ENCODE peak calls at places on chromosome 4, in eight cellular contexts. A is astrocyte; R is HFF-Myc; N is GM23248; Q is body of pancreas; V is sigmoid colon; Y is NCI-H460; P is NK-92 treated with Interleukin-12 subunit alpha and Interleukin-12 subunit beta, amount 100 ng/mL, for 24 hours. K is an unnamed sample.
A peak's percentile ranks its signal among the peaks of the same experiment; 100 is the strongest.

GRCh38 chr4:156594619-156595018 is 377.0 kb downstream of the PDGFC start:
- DNase-seq in R (no peak), N (no peak), V (peak; percentile 71), Y (no peak), A (peak; percentile 41), P (no peak), Q (peak; percentile 40), K (peak; percentile 13)

GRCh38 chr4:66899422-66900065 is 645.8 kb downstream of the CENPC start:
- DNase-seq in V (no peak), Q (no peak), N (no peak), P (no peak), Y (no peak), R (no peak), A (no peak), K (no peak)

GRCh38 chr4:150236626-150237025 is 158.4 kb downstream of the DCLK2 start:
- DNase-seq in N (peak; percentile 55), V (no peak), Y (peak; percentile 73), R (no peak), P (no peak), Q (no peak), A (peak; percentile 67), K (no peak)

GRCh38 chr4:139593091-139593564 is 37.1 kb upstream of the SETD7 start:
- DNase-seq in Y (no peak), R (no peak), A (peak; percentile 91), V (no peak), N (peak; percentile 71), Q (no peak), P (no peak), K (peak; percentile 58)

GRCh38 chr4:51825341-51825740 is 17.6 kb upstream of the DCUN1D4 start:
- DNase-seq in N (no peak), A (no peak), P (no peak), R (no peak), Y (no peak), V (no peak), Q (no peak), K (no peak)

GRCh38 chr4:177190995-177191568 is 118.6 kb upstream of the NEIL3 start:
- DNase-seq in A (peak; percentile 71), P (no peak), V (no peak), N (peak; percentile 47), Q (no peak), Y (no peak), R (peak; percentile 7), K (peak; percentile 53)

GRCh38 chr4:71113294-71113693 is 119.8 kb downstream of the DCK start:
- DNase-seq in P (no peak), V (no peak), Y (no peak), N (no peak), Q (peak; percentile 14), R (no peak), A (no peak), K (no peak)

GRCh38 chr4:6105311-6105911 is 87.2 kb upstream of the C4orf50 start:
- DNase-seq in Q (no peak), A (no peak), Y (no peak), P (no peak), N (no peak), V (peak; percentile 38), R (no peak), K (no peak)

GRCh38 chr4:54663181-54663580 is 5.4 kb downstream of the KIT start:
- DNase-seq in Q (no peak), V (no peak), P (no peak), A (no peak), Y (no peak), R (no peak), N (no peak), K (no peak)

GRCh38 chr4:955931-956381 is 17.4 kb downstream of the DGKQ start:
- DNase-seq in Q (no peak), Y (no peak), V (peak; percentile 55), A (no peak), R (no peak), N (no peak), P (no peak), K (no peak)

GRCh38 chr4:85779165-85779564 is 304.2 kb downstream of the ARHGAP24 start:
- DNase-seq in R (no peak), V (no peak), A (peak; percentile 41), N (peak; percentile 80), Q (no peak), Y (no peak), P (no peak), K (no peak)

GRCh38 chr4:5912614-5913019 is 19.7 kb upstream of the CRMP1 start:
- DNase-seq in Q (no peak), R (peak; percentile 14), Y (no peak), V (no peak), P (no peak), A (no peak), N (no peak), K (no peak)

GRCh38 chr4:46931981-46932380 is 22.9 kb upstream of the COX7B2 start:
- DNase-seq in Q (no peak), V (no peak), A (peak; percentile 30), N (peak; percentile 37), Y (peak; percentile 12), R (peak; percentile 2), P (peak; percentile 9), K (peak; percentile 61)

GRCh38 chr4:5789141-5789540 is 78.1 kb downstream of the EVC start:
- DNase-seq in Q (no peak), A (no peak), V (peak; percentile 46), N (no peak), Y (no peak), R (no peak), P (no peak), K (no peak)

GRCh38 chr4:164221631-164222030 is 532.3 kb upstream of the SMIM31 start:
- DNase-seq in P (no peak), R (no peak), Y (no peak), Q (no peak), N (peak; percentile 5), A (peak; percentile 29), V (no peak), K (no peak)

GRCh38 chr4:101337688-101338087 is 9.6 kb downstream of the PPP3CA start:
- DNase-seq in Y (no peak), Q (no peak), A (no peak), N (peak; percentile 77), R (no peak), V (no peak), P (no peak), K (no peak)

GRCh38 chr4:123300222-123300621 is 96.4 kb upstream of the SPRY1 start:
- DNase-seq in N (no peak), R (no peak), P (no peak), V (no peak), Y (no peak), A (no peak), Q (no peak), K (no peak)

GRCh38 chr4:157076578-157076947 is 613 bp downstream of the GLRB start:
- DNase-seq in Q (peak; percentile 44), V (peak; percentile 47), R (no peak), N (no peak), P (no peak), A (no peak), Y (no peak), K (no peak)

GRCh38 chr4:1055721-1056590 is 44.5 kb downstream of the FGFRL1 start:
- DNase-seq in R (no peak), Y (no peak), V (peak; percentile 66), P (no peak), Q (no peak), N (no peak), A (no peak), K (no peak)

GRCh38 chr4:105966046-105966445 is 70.8 kb downstream of the NPNT start:
- DNase-seq in Y (no peak), A (peak; percentile 38), N (peak; percentile 81), R (peak; percentile 70), V (no peak), P (no peak), Q (no peak), K (peak; percentile 69)

GRCh38 chr4:39043697-39044363 is 11.6 kb upstream of the TMEM156 start:
- DNase-seq in V (no peak), N (peak; percentile 40), R (no peak), P (no peak), Q (no peak), Y (no peak), A (peak; percentile 24), K (peak; percentile 60)

GRCh38 chr4:128475597-128475996 is 188.0 kb upstream of the PGRMC2 start:
- DNase-seq in Q (no peak), A (no peak), N (no peak), Y (no peak), R (no peak), V (no peak), P (no peak), K (no peak)

GRCh38 chr4:127988638-127989037 is 23.4 kb downstream of the ABHD18 start:
- DNase-seq in R (no peak), V (no peak), A (no peak), N (no peak), Y (no peak), P (no peak), Q (no peak), K (no peak)

GRCh38 chr4:87049508-87049907 is 114.7 kb downstream of the AFF1 start:
- DNase-seq in Y (no peak), V (no peak), A (no peak), N (no peak), R (no peak), P (no peak), Q (no peak), K (no peak)

GRCh38 chr4:153486281-153487151 is 20.4 kb downstream of the TMEM131L start:
- DNase-seq in V (no peak), R (no peak), Y (no peak), P (no peak), A (peak; percentile 91), N (peak; percentile 93), Q (peak; percentile 77), K (no peak)

GRCh38 chr4:38204317-38205060 is 244.3 kb downstream of the PTTG2 start:
- DNase-seq in A (no peak), Y (no peak), Q (no peak), N (no peak), V (no peak), P (no peak), R (no peak), K (no peak)

GRCh38 chr4:7101692-7102515 is 34.0 kb upstream of the GRPEL1 start:
- DNase-seq in N (peak; percentile 85), Q (peak; percentile 76), R (no peak), Y (peak; percentile 36), V (peak; percentile 88), P (no peak), A (peak; percentile 41), K (peak; percentile 71)

GRCh38 chr4:139732991-139733555 is 67.5 kb downstream of the MGST2 start:
- DNase-seq in P (no peak), V (peak; percentile 29), A (no peak), R (no peak), N (no peak), Q (no peak), Y (no peak), K (no peak)

GRCh38 chr4:76061977-76062376 is 12.5 kb upstream of the ART3 start:
- DNase-seq in Y (no peak), P (no peak), R (no peak), V (no peak), N (no peak), A (no peak), Q (no peak), K (no peak)

GRCh38 chr4:153538408-153539057 is 72.4 kb downstream of the TMEM131L start:
- DNase-seq in Y (no peak), A (no peak), N (peak; percentile 53), Q (peak; percentile 76), R (no peak), P (no peak), V (peak; percentile 69), K (no peak)

GRCh38 chr4:181860157-181860556 is 383.0 kb upstream of the TENM3 start:
- DNase-seq in R (peak; percentile 20), N (peak; percentile 9), Q (no peak), P (no peak), V (no peak), A (peak; percentile 89), Y (no peak), K (peak; percentile 55)

GRCh38 chr4:126697748-126698147 is 935.0 kb upstream of the INTU start:
- DNase-seq in P (no peak), Y (no peak), Q (no peak), V (no peak), R (peak; percentile 26), A (peak; percentile 83), N (peak; percentile 69), K (no peak)

GRCh38 chr4:23631255-23631950 is 258.4 kb downstream of the PPARGC1A start:
- DNase-seq in Q (no peak), N (no peak), P (no peak), A (no peak), V (no peak), Y (no peak), R (no peak), K (no peak)

GRCh38 chr4:27205994-27206393 is 345.4 kb downstream of the STIM2 start:
- DNase-seq in V (no peak), Q (no peak), A (peak; percentile 46), P (no peak), Y (no peak), R (no peak), N (peak; percentile 38), K (no peak)

K was measured in cardiac muscle cell.